ENCODE peak calls at places on chromosome 15, in six cellular contexts. I is CD4-positive, CD25-positive, alpha-beta regulatory T cell; N is uterus; M is astrocyte of the cerebellum; Z is NAMALWA; O is NCI-H460. L is an unnamed sample.

GRCh38 chr15:95840004-95840403 is 490.5 kb upstream of the NR2F2 start:
- DNase-seq in I (no peak), N (peak), M (peak), Z (no peak), O (no peak), L (no peak)

GRCh38 chr15:76979331-76979925 is 15.5 kb upstream of the PSTPIP1 start:
- DNase-seq in I (no peak), N (no peak), M (no peak), Z (no peak), O (no peak), L (peak)

GRCh38 chr15:52780172-52780980 is 9.8 kb downstream of the ONECUT1 start:
- DNase-seq in I (peak), N (no peak), M (peak), Z (peak), O (peak), L (peak)

GRCh38 chr15:35289029-35289617 is 204.0 kb upstream of the NANOGP8 start:
- DNase-seq in I (no peak), N (peak), M (peak), Z (peak), O (peak), L (peak)

GRCh38 chr15:100693451-100693850 is 91.1 kb downstream of the ASB7 start:
- DNase-seq in I (no peak), N (no peak), M (no peak), Z (no peak), O (no peak), L (no peak)

GRCh38 chr15:78195735-78196201 is 38.6 kb downstream of the ACSBG1 start:
- DNase-seq in I (peak), N (no peak), M (no peak), Z (peak), O (peak), L (no peak)

GRCh38 chr15:98548172-98548971 is 100.0 kb upstream of the IGF1R start:
- DNase-seq in I (no peak), N (peak), M (peak), Z (no peak), O (peak), L (peak)

GRCh38 chr15:35208353-35208752 is 123.3 kb upstream of the NANOGP8 start:
- DNase-seq in I (no peak), N (no peak), M (no peak), Z (no peak), O (no peak), L (no peak)

GRCh38 chr15:75049392-75049791 is 26.0 kb downstream of the PPCDC start:
- DNase-seq in I (no peak), N (peak), M (no peak), Z (no peak), O (no peak), L (no peak)

GRCh38 chr15:32888221-32888761 is 170.5 kb downstream of the GREM1 start:
- DNase-seq in I (no peak), N (no peak), M (no peak), Z (no peak), O (no peak), L (no peak)

GRCh38 chr15:83170474-83171165 is 37.0 kb downstream of the HDGFL3 start:
- DNase-seq in I (no peak), N (no peak), M (peak), Z (no peak), O (no peak), L (no peak)

GRCh38 chr15:94305133-94305532 is 73.8 kb downstream of the MCTP2 start:
- DNase-seq in I (no peak), N (no peak), M (no peak), Z (no peak), O (no peak), L (no peak)

GRCh38 chr15:53446376-53446775 is 313.1 kb downstream of the WDR72 start:
- DNase-seq in I (no peak), N (no peak), M (no peak), Z (no peak), O (no peak), L (no peak)

GRCh38 chr15:91561371-91562100 is 292.0 kb upstream of the SLCO3A1 start:
- DNase-seq in I (no peak), N (peak), M (peak), Z (no peak), O (peak), L (no peak)

GRCh38 chr15:85722374-85722773 is 72.4 kb downstream of the KLHL25 start:
- DNase-seq in I (no peak), N (no peak), M (no peak), Z (no peak), O (no peak), L (no peak)

GRCh38 chr15:96054029-96054428 is 276.5 kb upstream of the NR2F2 start:
- DNase-seq in I (no peak), N (no peak), M (no peak), Z (no peak), O (no peak), L (no peak)

GRCh38 chr15:65028338-65028737 is 1.1 kb downstream of the MTFMT start:
- DNase-seq in I (no peak), N (no peak), M (no peak), Z (no peak), O (no peak), L (no peak)

GRCh38 chr15:76998661-76999285 is 3.8 kb downstream of the PSTPIP1 start:
- DNase-seq in I (no peak), N (no peak), M (no peak), Z (no peak), O (no peak), L (no peak)

GRCh38 chr15:65902373-65902772 is 33.1 kb downstream of the RAB11A start:
- DNase-seq in I (no peak), N (peak), M (no peak), Z (peak), O (no peak), L (no peak)

GRCh38 chr15:99324082-99324620 is 72.9 kb downstream of the LRRC28 start:
- DNase-seq in I (no peak), N (no peak), M (peak), Z (no peak), O (peak), L (peak)

GRCh38 chr15:96320703-96321421 is 9.6 kb upstream of the NR2F2 start:
- DNase-seq in I (no peak), N (no peak), M (no peak), Z (no peak), O (no peak), L (no peak)

GRCh38 chr15:100569406-100569805 is 32.6 kb downstream of the LINS1 start:
- DNase-seq in I (no peak), N (no peak), M (no peak), Z (no peak), O (no peak), L (no peak)

GRCh38 chr15:67373266-67373665 is 118.7 kb downstream of the IQCH start:
- DNase-seq in I (no peak), N (no peak), M (no peak), Z (no peak), O (no peak), L (no peak)

GRCh38 chr15:60554494-60554893 is 75.6 kb upstream of the ICE2 start:
- DNase-seq in I (no peak), N (no peak), M (no peak), Z (no peak), O (no peak), L (no peak)

GRCh38 chr15:60827492-60827891 is 348.6 kb upstream of the ICE2 start:
- DNase-seq in I (no peak), N (no peak), M (no peak), Z (no peak), O (no peak), L (no peak)

GRCh38 chr15:81336568-81336967 is 12.6 kb upstream of the STARD5 start:
- DNase-seq in I (peak), N (no peak), M (no peak), Z (peak), O (no peak), L (no peak)

GRCh38 chr15:73387507-73388255 is 18.9 kb upstream of the HCN4 start:
- DNase-seq in I (no peak), N (no peak), M (no peak), Z (no peak), O (no peak), L (no peak)

GRCh38 chr15:62886431-62887071 is 156.0 kb upstream of the TPM1 start:
- DNase-seq in I (no peak), N (no peak), M (peak), Z (no peak), O (no peak), L (peak)

GRCh38 chr15:89575656-89576416 is 567 bp downstream of the TICRR start:
- DNase-seq in I (no peak), N (no peak), M (no peak), Z (peak), O (no peak), L (no peak)

GRCh38 chr15:31584195-31584594 is 257.6 kb downstream of the KLF13 start:
- DNase-seq in I (no peak), N (no peak), M (no peak), Z (no peak), O (no peak), L (no peak)

L was measured in smooth muscle cell of the brain vasculature.